ENCODE peak calls at places on chromosomes 16 and 17, in six cellular contexts. M, I, G, F, Z and E are unnamed samples.

GRCh38 chr16:67708368-67708771 is 10.7 kb downstream of the GFOD2 start:
- DNase-seq in M (no peak), I (no peak), G (no peak), F (no peak), Z (no peak), E (no peak)

GRCh38 chr17:9339958-9340357 is 235.7 kb downstream of the STX8 start:
- DNase-seq in M (no peak), I (no peak), G (no peak), F (no peak), Z (no peak), E (no peak)

GRCh38 chr16:79437764-79438728 is 162.5 kb downstream of the MAF start:
- DNase-seq in M (no peak), I (no peak), G (peak), F (no peak), Z (no peak), E (no peak)

GRCh38 chr17:39668141-39668924 is at the start of gene PNMT:
- DNase-seq in M (peak), I (peak), G (peak), F (no peak), Z (no peak), E (peak)

GRCh38 chr17:910503-911194 is 68.9 kb downstream of the NXN start:
- DNase-seq in M (no peak), I (no peak), G (no peak), F (no peak), Z (peak), E (no peak)

GRCh38 chr17:31433811-31434210 is 42.3 kb downstream of the RAB11FIP4 start:
- DNase-seq in M (no peak), I (no peak), G (no peak), F (no peak), Z (no peak), E (no peak)

GRCh38 chr17:48294989-48295892 is 134.8 kb downstream of the SKAP1 start:
- DNase-seq in M (no peak), I (no peak), G (no peak), F (peak), Z (no peak), E (no peak)

GRCh38 chr17:20263595-20263994 is 203.7 kb downstream of the LGALS9B start:
- DNase-seq in M (peak), I (no peak), G (no peak), F (no peak), Z (no peak), E (no peak)

GRCh38 chr16:81583893-81584705 is 139.5 kb downstream of the CMIP start:
- DNase-seq in M (no peak), I (no peak), G (no peak), F (no peak), Z (no peak), E (no peak)

GRCh38 chr16:87060026-87060986 is 256.9 kb downstream of the C16orf95 start:
- DNase-seq in M (no peak), I (no peak), G (no peak), F (no peak), Z (no peak), E (no peak)

GRCh38 chr17:21218101-21218500 is 4.1 kb upstream of the TMEM11 start:
- DNase-seq in M (no peak), I (no peak), G (no peak), F (no peak), Z (no peak), E (no peak)

GRCh38 chr17:49515196-49515770 is 20.2 kb downstream of the NGFR start:
- DNase-seq in M (no peak), I (no peak), G (peak), F (no peak), Z (no peak), E (peak)

GRCh38 chr17:13476722-13477121 is 125.0 kb downstream of the HS3ST3A1 start:
- DNase-seq in M (no peak), I (no peak), G (no peak), F (peak), Z (no peak), E (no peak)

GRCh38 chr17:64216385-64217248 is 46.4 kb downstream of the TEX2 start:
- DNase-seq in M (peak), I (no peak), G (peak), F (no peak), Z (no peak), E (no peak)

GRCh38 chr17:1894753-1895339 is 65.0 kb downstream of the RPA1 start:
- DNase-seq in M (no peak), I (no peak), G (no peak), F (no peak), Z (no peak), E (no peak)

GRCh38 chr17:62630365-62631085 is 3.1 kb downstream of the MRC2 start:
- DNase-seq in M (no peak), I (no peak), G (no peak), F (no peak), Z (no peak), E (no peak)

GRCh38 chr17:67637901-67638641 is 79.7 kb upstream of the NOL11 start:
- DNase-seq in M (no peak), I (no peak), G (no peak), F (no peak), Z (no peak), E (no peak)

GRCh38 chr16:25051446-25052160 is 36.4 kb upstream of the ARHGAP17 start:
- DNase-seq in M (no peak), I (no peak), G (no peak), F (no peak), Z (no peak), E (no peak)

GRCh38 chr17:40490289-40490853 is 11.1 kb downstream of the TNS4 start:
- DNase-seq in M (no peak), I (no peak), G (peak), F (no peak), Z (no peak), E (peak)

GRCh38 chr16:12228607-12229499 is 252.3 kb downstream of the SNX29 start:
- DNase-seq in M (peak), I (no peak), G (peak), F (no peak), Z (no peak), E (peak)

GRCh38 chr16:7313170-7313569 is 19.5 kb upstream of the RBFOX1 start:
- DNase-seq in M (no peak), I (no peak), G (no peak), F (no peak), Z (no peak), E (peak)

GRCh38 chr17:66578781-66579489 is 256.0 kb upstream of the CACNG5 start:
- DNase-seq in M (no peak), I (no peak), G (no peak), F (no peak), Z (no peak), E (no peak)

GRCh38 chr17:16943541-16944333 is 28.2 kb downstream of the TNFRSF13B start:
- DNase-seq in M (no peak), I (no peak), G (no peak), F (no peak), Z (no peak), E (no peak)

GRCh38 chr17:76497979-76498885 is 3.0 kb downstream of the RHBDF2 start:
- DNase-seq in M (no peak), I (peak), G (peak), F (no peak), Z (no peak), E (no peak)

GRCh38 chr16:19130852-19131808 is 17.4 kb downstream of the ITPRIPL2 start:
- DNase-seq in M (no peak), I (no peak), G (no peak), F (peak), Z (peak), E (no peak)

GRCh38 chr17:13230350-13230900 is 212.6 kb upstream of the ELAC2 start:
- DNase-seq in M (no peak), I (no peak), G (no peak), F (no peak), Z (no peak), E (no peak)

GRCh38 chr17:1931759-1932579 is 93.2 kb downstream of the RTN4RL1 start:
- DNase-seq in M (no peak), I (no peak), G (peak), F (no peak), Z (no peak), E (no peak)

GRCh38 chr17:78706271-78706915 is 75.7 kb downstream of the CYTH1 start:
- DNase-seq in M (no peak), I (no peak), G (no peak), F (no peak), Z (no peak), E (no peak)

GRCh38 chr17:8532021-8532420 is 96.3 kb downstream of the NDEL1 start:
- DNase-seq in M (no peak), I (no peak), G (no peak), F (no peak), Z (no peak), E (no peak)

GRCh38 chr16:54446639-54447038 is 160.1 kb upstream of the IRX3 start:
- DNase-seq in M (peak), I (no peak), G (no peak), F (no peak), Z (no peak), E (peak)

GRCh38 chr16:68972008-68972407 is 128.7 kb downstream of the TANGO6 start:
- DNase-seq in M (no peak), I (no peak), G (peak), F (no peak), Z (no peak), E (no peak)

GRCh38 chr17:6677158-6677831 is 25.7 kb downstream of the C17orf100 start:
- DNase-seq in M (no peak), I (no peak), G (no peak), F (peak), Z (no peak), E (no peak)

GRCh38 chr17:47076171-47076570 is 97.1 kb upstream of the RPRML start:
- DNase-seq in M (no peak), I (no peak), G (no peak), F (no peak), Z (no peak), E (no peak)

GRCh38 chr17:8311131-8311790 is 1.2 kb downstream of the ARHGEF15 start:
- DNase-seq in M (no peak), I (no peak), G (no peak), F (no peak), Z (no peak), E (no peak)